ENCODE peak calls at places on chromosome 16, in six cellular contexts. C, J, N, B, Y and F are unnamed samples.
A peak's percentile ranks its signal among the peaks of the same experiment; 100 is the strongest.

GRCh38 chr16:79269211-79269863 is 331.2 kb downstream of the MAF start:
- DNase-seq in N (no peak), C (no peak), Y (no peak), B (no peak), J (no peak), F (no peak)

GRCh38 chr16:88359008-88359407 is 23.8 kb upstream of the ZNF469 start:
- DNase-seq in B (no peak), N (no peak), Y (no peak), C (no peak), J (no peak), F (no peak)

GRCh38 chr16:25235991-25236390 is 19.2 kb downstream of the AQP8 start:
- DNase-seq in C (no peak), Y (no peak), J (no peak), B (no peak), N (no peak), F (no peak)

GRCh38 chr16:71474864-71475263 is 12.8 kb upstream of the ZNF23 start:
- DNase-seq in Y (no peak), N (peak; percentile 90), J (no peak), B (no peak), C (peak; percentile 36), F (no peak)

GRCh38 chr16:31484491-31485171 is 1.7 kb downstream of the SLC5A2 start:
- DNase-seq in J (no peak), Y (no peak), N (no peak), B (no peak), C (no peak), F (no peak)

GRCh38 chr16:28863929-28864886 is 565 bp downstream of the SH2B1 start:
- DNase-seq in B (no peak), Y (no peak), C (no peak), N (no peak), J (no peak), F (no peak)

GRCh38 chr16:56950881-56951771 is 10.6 kb upstream of the CETP start:
- DNase-seq in N (no peak), J (no peak), C (peak; percentile 59), B (peak; percentile 27), Y (no peak), F (no peak)

GRCh38 chr16:67015317-67015731 is 13.6 kb upstream of the CBFB start:
- DNase-seq in Y (no peak), N (peak; percentile 32), C (no peak), B (no peak), J (no peak), F (no peak)

GRCh38 chr16:1125471-1125870 is 27.4 kb upstream of the CACNA1H start:
- DNase-seq in Y (no peak), C (peak; percentile 61), N (peak; percentile 43), J (no peak), B (no peak), F (no peak)

GRCh38 chr16:9370071-9370491 is 278.6 kb downstream of the HAPSTR1 start:
- DNase-seq in Y (no peak), N (no peak), J (no peak), B (no peak), C (no peak), F (no peak)

GRCh38 chr16:70428178-70428998 is 10.5 kb downstream of the ST3GAL2 start:
- DNase-seq in J (no peak), B (no peak), C (peak; percentile 93), Y (peak; percentile 71), N (peak; percentile 51), F (peak; percentile 77)

GRCh38 chr16:89357460-89357859 is 132.9 kb downstream of the ANKRD11 start:
- DNase-seq in N (no peak), B (no peak), C (no peak), J (no peak), Y (no peak), F (no peak)

GRCh38 chr16:88999457-89000206 is 22.6 kb upstream of the CBFA2T3 start:
- DNase-seq in J (no peak), C (no peak), B (peak; percentile 38), N (no peak), Y (no peak), F (no peak)

GRCh38 chr16:14448874-14449273 is 181.2 kb downstream of the PARN start:
- DNase-seq in N (no peak), J (no peak), B (no peak), C (no peak), Y (no peak), F (no peak)

GRCh38 chr16:86401119-86401518 is 109.2 kb upstream of the FOXF1 start:
- DNase-seq in Y (no peak), B (no peak), C (no peak), J (no peak), N (no peak), F (no peak)

GRCh38 chr16:17518441-17518840 is 47.7 kb upstream of the XYLT1 start:
- DNase-seq in N (no peak), B (no peak), Y (no peak), C (no peak), J (no peak), F (no peak)

GRCh38 chr16:66205287-66206167 is 161.0 kb upstream of the CDH5 start:
- DNase-seq in Y (no peak), J (no peak), N (no peak), C (no peak), B (no peak), F (no peak)

GRCh38 chr16:4597174-4597573 is 17.5 kb downstream of the UBALD1 start:
- DNase-seq in Y (no peak), B (no peak), C (no peak), N (no peak), J (no peak), F (no peak)

GRCh38 chr16:78142784-78143183 is 43.3 kb downstream of the WWOX start:
- DNase-seq in N (no peak), C (no peak), B (no peak), Y (no peak), J (no peak), F (no peak)

GRCh38 chr16:56269276-56269675 is 78.0 kb downstream of the GNAO1 start:
- DNase-seq in Y (no peak), J (no peak), B (no peak), N (no peak), C (no peak), F (no peak)

GRCh38 chr16:35197656-35198055 is 1738.2 kb downstream of the TP53TG3F start:
- DNase-seq in B (no peak), N (no peak), Y (no peak), C (no peak), J (no peak), F (no peak)

GRCh38 chr16:86994651-86995171 is 322.5 kb downstream of the C16orf95 start:
- DNase-seq in J (no peak), C (peak; percentile 94), B (no peak), N (no peak), Y (no peak), F (no peak)

GRCh38 chr16:72886366-72886974 is 161.5 kb downstream of the ZFHX3 start:
- DNase-seq in C (no peak), Y (no peak), B (no peak), J (no peak), N (no peak), F (no peak)